ENCODE peak calls at places on chromosomes 16 and 17, in five cellular contexts. V is activated CD4-positive, alpha-beta T cell treated with anti-CD3 and anti-CD28 coated beads, Interleukin-2, amount 50 U/mL, for 4 hours; O is stimulated activated CD8-positive, alpha-beta memory T cell treated with anti-CD3 and anti-CD28 coated beads, Interleukin-15, amount 100 ng/mL, for 24 hours; K is CD4-positive, alpha-beta T cell; W is activated CD4-positive, CD25-positive, alpha-beta regulatory T cell treated with anti-CD3 and anti-CD28 coated beads, Interleukin-2, amount 50 U/mL, for 16 hours. L is an unnamed sample.

GRCh38 chr17:64393000-64393402 is 2.3 kb upstream of the PECAM1 start:
- DNase-seq in V (no peak), O (no peak), K (peak; percentile 23), W (no peak), L (no peak)

GRCh38 chr17:50935201-50936124 is 69.3 kb upstream of the TOB1 start:
- DNase-seq in V (no peak), O (no peak), K (no peak), W (no peak), L (no peak)

GRCh38 chr16:79307214-79307613 is 293.3 kb downstream of the MAF start:
- DNase-seq in V (no peak), O (no peak), K (no peak), W (no peak), L (no peak)

GRCh38 chr17:65027305-65027704 is 29.2 kb downstream of the GNA13 start:
- DNase-seq in V (peak; percentile 47), O (no peak), K (peak; percentile 37), W (no peak), L (no peak)

GRCh38 chr16:75589301-75589700 is 23.1 kb downstream of the GABARAPL2 start:
- DNase-seq in V (no peak), O (no peak), K (no peak), W (no peak), L (no peak)

GRCh38 chr16:55499951-55500350 is 8.9 kb upstream of the LPCAT2 start:
- DNase-seq in V (no peak), O (no peak), K (no peak), W (no peak), L (no peak)

GRCh38 chr16:26701243-26701886 is 365.4 kb upstream of the C16orf82 start:
- DNase-seq in V (no peak), O (no peak), K (no peak), W (no peak), L (no peak)

GRCh38 chr16:57628008-57628781 is at the start of gene ADGRG1:
- DNase-seq in V (peak; percentile 9), O (peak; percentile 22), K (no peak), W (peak; percentile 16), L (peak; percentile 72)

GRCh38 chr17:44308865-44309264 is 464 bp downstream of the RUNDC3A start:
- DNase-seq in V (no peak), O (no peak), K (no peak), W (no peak), L (no peak)

GRCh38 chr17:29238133-29238850 is 8.4 kb upstream of the CRYBA1 start:
- DNase-seq in V (no peak), O (no peak), K (no peak), W (no peak), L (no peak)

GRCh38 chr17:78105551-78105950 is 23.0 kb downstream of the TMC6 start:
- DNase-seq in V (no peak), O (no peak), K (no peak), W (no peak), L (no peak)

GRCh38 chr17:82204831-82205719 is 7.6 kb downstream of the CCDC57 start:
- DNase-seq in V (no peak), O (no peak), K (no peak), W (no peak), L (no peak)

GRCh38 chr16:77993111-77993571 is 29.2 kb upstream of the CLEC3A start:
- DNase-seq in V (no peak), O (no peak), K (no peak), W (no peak), L (no peak)